ENCODE peak calls at places on chromosomes 3 and 15, in ten cellular contexts. X, V, D, Y, T, L, N, R, A and U are unnamed samples.

GRCh38 chr15:57015897-57016296 is 97.5 kb downstream of the TCF12 start:
- DNase-seq in T (no peak), L (peak; percentile 44), A (no peak), D (no peak), Y (no peak), R (no peak), X (peak; percentile 9), V (no peak), N (no peak), U (no peak)

GRCh38 chr3:160091441-160091840 is 102.8 kb downstream of the IL12A start:
- DNase-seq in N (no peak), R (no peak), D (no peak), V (no peak), A (no peak), T (no peak), X (no peak), L (no peak), Y (no peak), U (no peak)

GRCh38 chr3:146777941-146778340 is 172.8 kb upstream of the PLSCR5 start:
- DNase-seq in Y (no peak), D (no peak), V (no peak), X (no peak), T (no peak), L (no peak), N (no peak), R (no peak), A (no peak), U (no peak)

GRCh38 chr15:52143862-52144261 is 31.3 kb upstream of the BCL2L10 start:
- DNase-seq in R (no peak), L (peak; percentile 94), D (no peak), N (no peak), X (peak; percentile 84), T (no peak), V (no peak), Y (no peak), A (no peak), U (no peak)

GRCh38 chr15:57537072-57537471 is 54.6 kb upstream of the MYZAP start:
- DNase-seq in V (no peak), T (no peak), X (peak; percentile 82), D (no peak), L (peak; percentile 62), N (no peak), A (no peak), R (no peak), Y (no peak), U (peak; percentile 21)

GRCh38 chr3:195105389-195105788 is 165.6 kb downstream of the XXYLT1 start:
- DNase-seq in D (no peak), R (no peak), X (peak; percentile 30), L (peak; percentile 34), V (no peak), Y (no peak), A (no peak), N (no peak), T (no peak), U (no peak)

GRCh38 chr15:47949815-47950214 is 171.0 kb upstream of the SLC24A5 start:
- DNase-seq in X (no peak), R (no peak), V (no peak), Y (no peak), N (no peak), T (no peak), A (no peak), L (no peak), D (no peak), U (no peak)

GRCh38 chr3:28853830-28854229 is 427.0 kb upstream of the RBMS3 start:
- DNase-seq in N (no peak), V (no peak), T (peak; percentile 25), X (no peak), L (peak; percentile 17), D (no peak), A (no peak), Y (no peak), R (no peak), U (no peak)

GRCh38 chr15:31216210-31216911 is 110.3 kb upstream of the KLF13 start:
- DNase-seq in R (no peak), Y (no peak), T (peak; percentile 38), L (peak; percentile 55), D (peak; percentile 69), X (peak; percentile 75), A (peak; percentile 81), V (peak; percentile 93), N (peak; percentile 83), U (peak; percentile 83)

GRCh38 chr3:38823722-38824121 is 7.7 kb upstream of the SCN10A start:
- DNase-seq in D (no peak), X (no peak), V (no peak), R (no peak), Y (no peak), L (no peak), A (no peak), N (no peak), T (no peak), U (no peak)

GRCh38 chr15:31457631-31458526 is 131.2 kb downstream of the KLF13 start:
- DNase-seq in A (no peak), T (no peak), R (no peak), N (peak; percentile 94), V (no peak), L (peak; percentile 30), X (no peak), Y (no peak), D (no peak), U (peak; percentile 90)

GRCh38 chr15:101068961-101069734 is 150.0 kb downstream of the LRRK1 start:
- DNase-seq in X (no peak), N (no peak), R (peak; percentile 87), D (no peak), L (peak; percentile 96), A (peak; percentile 38), V (no peak), Y (no peak), T (no peak), U (no peak)

GRCh38 chr3:37321863-37322262 is 147.5 kb upstream of the LRRFIP2 start:
- DNase-seq in Y (no peak), L (no peak), R (no peak), V (no peak), D (no peak), X (no peak), N (no peak), T (no peak), A (no peak), U (no peak)

GRCh38 chr3:177603137-177603603 is 405.9 kb upstream of the TBL1XR1 start:
- DNase-seq in X (no peak), A (no peak), Y (no peak), V (peak; percentile 47), D (no peak), R (no peak), T (peak; percentile 51), L (peak; percentile 48), N (no peak), U (peak; percentile 52)

GRCh38 chr3:183626877-183627594 is 8.4 kb upstream of the KLHL24 start:
- DNase-seq in D (no peak), R (no peak), V (no peak), N (no peak), A (no peak), X (no peak), T (no peak), Y (no peak), L (no peak), U (no peak)

GRCh38 chr3:122235147-122235546 is 51.7 kb downstream of the CASR start:
- DNase-seq in V (no peak), N (no peak), X (no peak), D (no peak), L (no peak), R (no peak), A (no peak), T (no peak), Y (no peak), U (no peak)

GRCh38 chr3:172174396-172175253 is 135.2 kb downstream of the FNDC3B start:
- DNase-seq in A (no peak), V (no peak), D (no peak), L (peak; percentile 58), Y (no peak), X (no peak), T (no peak), N (no peak), R (no peak), U (no peak)

GRCh38 chr15:77596821-77597803 is 35.6 kb downstream of the LINGO1 start:
- DNase-seq in X (no peak), R (no peak), Y (no peak), V (no peak), N (no peak), D (no peak), T (no peak), A (no peak), L (no peak), U (no peak)

GRCh38 chr3:56309465-56309864 is 158.8 kb downstream of the ERC2 start:
- DNase-seq in N (no peak), X (no peak), V (no peak), T (no peak), Y (no peak), A (no peak), R (no peak), D (no peak), L (peak; percentile 35), U (no peak)

GRCh38 chr3:195753609-195754008 is 32.8 kb downstream of the MUC20 start:
- DNase-seq in N (no peak), L (no peak), X (peak; percentile 1), V (no peak), Y (no peak), A (no peak), T (no peak), R (peak; percentile 57), D (no peak), U (no peak)